ENCODE peak calls at places on chromosome 21, in four cellular contexts. E is PC-9, J is heart right ventricle, D is thyroid gland. R is an unnamed sample. For H3K4me1 and H3K36me3, the result is how much of the 10 kb centered on the place peaks cover.

GRCh38 chr21:33412832-33413519 is 9.8 kb downstream of the IFNGR2 start:
- DNase-seq in E (no peak), J (no peak), D (no peak), R (no peak)

GRCh38 chr21:39175154-39175553 is 8.1 kb downstream of the PSMG1 start:
- DNase-seq in E (no peak), J (no peak), D (no peak), R (no peak)

GRCh38 chr21:15000076-15000475 is 64.7 kb downstream of the NRIP1 start:
- DNase-seq in E (no peak), J (no peak), D (no peak), R (no peak)

GRCh38 chr21:14533555-14534400 is 12.3 kb downstream of the SAMSN1 start:
- DNase-seq in E (peak), J (no peak), D (no peak), R (no peak)

GRCh38 chr21:42974832-42975820 is 764 bp downstream of the PKNOX1 start:
- DNase-seq in E (peak), J (peak), D (peak), R (peak)

GRCh38 chr21:21230672-21231071 is 232.5 kb downstream of the NCAM2 start:
- DNase-seq in E (no peak), J (no peak), D (no peak), R (no peak)

GRCh38 chr21:36792505-36792967 is 93.6 kb downstream of the SIM2 start:
- DNase-seq in E (no peak), J (no peak), D (no peak), R (peak)

GRCh38 chr21:39518845-39519205 is 67.1 kb downstream of the SH3BGR start:
- DNase-seq in E (no peak), J (no peak), D (peak), R (no peak)

GRCh38 chr21:18245493-18245967 is 897 bp downstream of the CHODL start:
- DNase-seq in E (no peak), J (no peak), D (no peak), R (no peak)

GRCh38 chr21:33668620-33669019 is 26.3 kb downstream of the ITSN1 start:
- DNase-seq in E (no peak), J (no peak), D (no peak), R (no peak)

GRCh38 chr21:27363719-27364479 is 397.0 kb upstream of the ADAMTS5 start:
- DNase-seq in E (no peak), J (no peak), D (no peak), R (no peak)

GRCh38 chr21:33374080-33374873 is 28.9 kb upstream of the IFNGR2 start:
- DNase-seq in E (peak), J (peak), D (peak), R (no peak)

GRCh38 chr21:43292041-43292865 is 123.4 kb downstream of the CRYAA start:
- DNase-seq in E (no peak), J (no peak), D (no peak), R (no peak)

GRCh38 chr21:14321042-14321441 is 61.9 kb downstream of the HSPA13 start:
- DNase-seq in E (no peak), J (no peak), D (no peak), R (no peak)

GRCh38 chr21:37264808-37265207 is 2.3 kb downstream of the VPS26C start:
- DNase-seq in E (no peak), J (no peak), D (no peak), R (no peak)

GRCh38 chr21:43359081-43359822 is 67.7 kb downstream of the SIK1 start:
- DNase-seq in E (no peak), J (peak), D (peak), R (no peak)

GRCh38 chr21:20790113-20790512 is 208.1 kb upstream of the NCAM2 start:
- DNase-seq in E (no peak), J (no peak), D (no peak), R (no peak)

GRCh38 chr21:38929137-38929536 is 123.4 kb downstream of the ETS2 start:
- DNase-seq in E (no peak), J (no peak), D (no peak), R (no peak)

GRCh38 chr21:28154121-28154520 is 838.6 kb downstream of the LTN1 start:
- DNase-seq in E (no peak), J (no peak), D (no peak), R (no peak)

GRCh38 chr21:21196087-21196486 is 197.9 kb downstream of the NCAM2 start:
- DNase-seq in E (no peak), J (no peak), D (no peak), R (no peak)

GRCh38 chr21:37565530-37566223 is 199.1 kb downstream of the DYRK1A start:
- DNase-seq in E (peak), J (no peak), D (no peak), R (no peak)

GRCh38 chr21:27425574-27425973 is 458.7 kb upstream of the ADAMTS5 start:
- DNase-seq in E (no peak), J (no peak), D (no peak), R (no peak)

GRCh38 chr21:26388731-26389231 is 184.3 kb downstream of the CYYR1 start:
- DNase-seq in E (peak), J (no peak), D (no peak), R (no peak)

GRCh38 chr21:36188081-36188681 is 31.6 kb downstream of the DOP1B start:
- DNase-seq in E (peak), J (peak), D (peak), R (peak)

GRCh38 chr21:39313042-39313456 is 383 bp downstream of the BRWD1 start:
- DNase-seq in E (peak), J (no peak), D (peak), R (peak)

GRCh38 chr21:44657635-44658183 is at the start of gene KRTAP12-3:
- DNase-seq in E (no peak), J (no peak), D (no peak), R (no peak)

GRCh38 chr21:14734191-14734590 is 188.1 kb upstream of the SAMSN1 start:
- DNase-seq in E (no peak), J (no peak), D (no peak), R (no peak)

GRCh38 chr21:14901482-14901958 is 163.3 kb downstream of the NRIP1 start:
- DNase-seq in E (peak), J (no peak), D (no peak), R (no peak)

GRCh38 chr21:42665026-42665425 is 11.6 kb downstream of the PDE9A start:
- DNase-seq in E (peak), J (no peak), D (no peak), R (no peak)

GRCh38 chr21:43922949-43923348 is 57.9 kb downstream of the AGPAT3 start:
- DNase-seq in E (no peak), J (no peak), D (no peak), R (peak)

GRCh38 chr21:38920631-38921398 is 115.1 kb downstream of the ETS2 start:
- DNase-seq in E (no peak), J (no peak), D (no peak), R (no peak)

GRCh38 chr21:37855568-37856391 is 60.5 kb downstream of the KCNJ6 start:
- DNase-seq in E (no peak), J (no peak), D (no peak), R (no peak)

GRCh38 chr21:42571391-42572150 is 57.9 kb downstream of the SLC37A1 start:
- DNase-seq in E (no peak), J (no peak), D (peak), R (no peak)

GRCh38 chr21:27275294-27275927 is 308.5 kb upstream of the ADAMTS5 start:
- DNase-seq in E (no peak), J (no peak), D (no peak), R (no peak)

GRCh38 chr21:42621166-42621827 is 32.1 kb upstream of the PDE9A start:
- DNase-seq in E (peak), J (no peak), D (peak), R (no peak)

GRCh38 chr21:43189936-43190335 is 21.1 kb downstream of the CRYAA start:
- DNase-seq in E (no peak), J (no peak), D (no peak), R (no peak)

GRCh38 chr21:25568230-25568629 is 39.1 kb downstream of the MRPL39 start:
- DNase-seq in E (no peak), J (peak), D (peak), R (no peak)

GRCh38 chr21:31873275-31873695 is 465 bp downstream of the HUNK start:
- DNase-seq in E (no peak), J (peak), D (peak), R (no peak)
- H3K4me1 ChIP-seq in E (under half), J (under half), D (under half), R (under half)

GRCh38 chr21:46191257-46191685 is 7.0 kb upstream of the SPATC1L start:
- DNase-seq in E (no peak), J (no peak), D (no peak), R (peak)

GRCh38 chr21:46189959-46190490 is 5.8 kb upstream of the SPATC1L start:
- DNase-seq in E (no peak), J (no peak), D (no peak), R (no peak)

GRCh38 chr21:46189213-46189958 is 5.1 kb upstream of the SPATC1L start:
- DNase-seq in E (no peak), J (no peak), D (no peak), R (no peak)

GRCh38 chr21:46191686-46192575 is 7.7 kb upstream of the SPATC1L start:
- DNase-seq in E (no peak), J (no peak), D (no peak), R (no peak)

DNA sequence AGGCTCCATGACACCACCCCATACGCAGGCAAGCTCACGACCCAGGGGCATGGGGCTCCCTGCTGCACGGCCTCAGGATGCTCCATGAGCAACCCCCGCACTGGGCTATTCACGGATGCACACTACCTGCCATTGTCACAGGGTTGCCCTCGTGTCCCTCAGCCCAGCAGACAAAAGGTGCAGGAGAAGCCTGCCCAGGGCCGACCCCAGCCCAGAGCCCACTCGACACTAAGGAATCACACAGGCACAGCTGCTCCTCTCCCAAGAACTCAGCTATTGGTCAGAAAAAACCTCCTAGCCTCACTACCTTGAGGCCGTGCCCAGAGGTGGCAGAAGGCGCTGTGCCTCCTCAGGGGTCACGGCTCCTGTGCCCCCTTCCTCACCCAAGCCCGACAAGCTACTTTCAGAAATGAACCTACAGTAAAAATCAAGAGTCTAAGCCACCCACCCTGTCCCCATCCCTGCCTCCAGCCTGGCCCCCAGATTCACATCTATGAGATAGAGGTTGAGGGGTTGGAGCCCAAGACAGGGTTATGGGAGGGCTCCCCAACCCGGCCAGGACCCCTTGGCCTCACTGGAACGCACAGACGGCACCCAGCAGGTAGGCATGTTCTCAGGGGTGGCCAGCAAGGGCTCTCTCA is 6.4 kb upstream of the SPATC1L start:
- DNase-seq in E (no peak), J (no peak), D (no peak), R (no peak)
- H3K36me3 ChIP-seq in E (under half), J (under half), D (under half), R (under half)

GRCh38 chr21:41374177-41374712 is 12.4 kb downstream of the MX2 start:
- DNase-seq in E (no peak), J (no peak), D (no peak), R (no peak)
- TF ChIP-seq CTCF in E (no peak), J (no peak), D (no peak), R (no peak)

DNA sequence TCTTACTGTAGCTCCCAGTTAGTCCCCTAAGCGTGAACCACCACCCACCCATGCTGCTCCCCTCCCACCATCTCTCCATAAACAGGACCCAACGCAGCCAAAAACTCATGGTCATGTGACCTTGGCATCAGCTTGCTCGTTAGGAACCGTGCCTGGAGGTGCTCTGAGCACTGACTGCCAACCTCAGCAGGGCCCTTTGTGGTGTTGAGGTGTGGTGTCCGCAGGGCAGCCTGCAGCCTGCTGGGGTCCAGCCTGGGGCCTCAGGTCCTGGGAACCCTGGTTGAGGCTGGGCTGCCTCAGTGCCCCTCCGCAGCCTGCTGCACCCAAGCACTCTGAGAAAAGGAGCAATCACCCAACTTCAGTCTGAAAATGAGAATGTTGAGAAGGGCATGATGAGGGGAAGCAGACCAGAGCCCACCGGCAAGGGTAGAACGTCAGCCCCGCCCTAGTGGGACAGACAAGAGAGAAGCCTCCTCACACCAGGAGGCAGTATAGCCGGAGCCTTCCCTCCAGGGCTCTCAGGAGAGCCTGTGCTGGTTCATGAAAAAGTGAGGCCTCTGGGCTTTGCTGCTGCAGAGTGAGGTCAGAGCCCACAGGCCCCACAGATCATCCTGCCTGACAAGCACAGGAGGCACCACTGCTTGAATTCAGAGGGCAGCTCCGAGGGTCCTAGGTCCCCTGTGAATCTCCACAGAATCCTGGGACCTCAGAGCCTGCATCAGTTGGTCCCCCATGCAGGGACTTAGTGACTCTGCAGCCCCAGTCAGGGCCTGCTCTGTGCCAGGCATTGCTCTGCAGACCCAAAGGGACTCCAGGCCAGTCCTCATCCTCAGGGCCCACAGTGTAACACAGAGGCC is 4.9 kb upstream of the COL6A2 start:
- DNase-seq in E (no peak), J (no peak), D (no peak), R (no peak)
- H3K4me1 ChIP-seq in E (under half), J (under half), D (under half), R (under half)

DNA sequence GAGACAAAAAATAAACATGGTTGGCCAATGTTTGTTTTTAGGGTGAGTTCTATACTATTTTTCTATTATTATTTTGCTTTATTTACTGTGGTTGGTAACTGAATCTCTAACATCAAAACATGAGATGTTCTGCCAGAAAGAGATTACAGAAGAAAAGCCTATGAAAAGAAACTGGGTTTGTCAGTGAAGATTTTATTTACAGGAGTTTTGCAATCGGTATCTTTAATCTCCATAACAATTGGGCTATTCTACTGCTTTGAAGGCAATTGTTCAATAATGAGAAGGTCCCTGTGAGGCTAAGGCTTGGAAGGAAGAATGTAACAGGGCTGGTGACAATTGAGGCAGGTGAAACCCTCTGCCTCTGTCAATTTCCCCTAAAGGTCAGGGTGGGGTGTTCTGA is 155.5 kb downstream of the CLIC6 start:
- DNase-seq in E (no peak), J (no peak), D (no peak), R (no peak)
- H3K36me3 ChIP-seq in E (under half), J (under half), D (under half), R (under half)

R was measured in gastrocnemius medialis.